ENCODE peak calls at places on chromosomes 7 and 10, in seven cellular contexts. T is activated T-cell treated with anti-CD3 and anti-CD28 coated beads, Interleukin-2, amount 50 U/mL, for 24 hours; G is sigmoid colon; L is AG08395; J is COR-L47; C is CD8-positive, alpha-beta T cell; S is mucosa of gallbladder. A is an unnamed sample.

GRCh38 chr10:58781873-58782488 is 269.3 kb downstream of the BICC1 start:
- DNase-seq in T (no peak), G (no peak), L (peak), J (peak), C (no peak), S (no peak), A (peak)

GRCh38 chr7:117323877-117324699 is 1.2 kb upstream of the WNT2 start:
- DNase-seq in T (no peak), G (peak), L (peak), J (no peak), C (no peak), S (no peak), A (peak)

GRCh38 chr10:17335065-17335464 is 107.0 kb downstream of the VIM start:
- DNase-seq in T (no peak), G (no peak), L (peak), J (no peak), C (no peak), S (no peak), A (no peak)

GRCh38 chr7:11689096-11689495 is 142.9 kb downstream of the THSD7A start:
- DNase-seq in T (no peak), G (no peak), L (no peak), J (no peak), C (no peak), S (no peak), A (no peak)

GRCh38 chr7:89726548-89726947 is 427.7 kb upstream of the STEAP1 start:
- DNase-seq in T (no peak), G (no peak), L (no peak), J (no peak), C (no peak), S (no peak), A (no peak)

GRCh38 chr10:224571-224970 is 89.3 kb downstream of the ZMYND11 start:
- DNase-seq in T (no peak), G (no peak), L (no peak), J (no peak), C (no peak), S (no peak), A (no peak)

GRCh38 chr10:84194424-84195043 is at the start of gene CDHR1:
- DNase-seq in T (peak), G (peak), L (peak), J (peak), C (peak), S (no peak), A (peak)

GRCh38 chr7:126472825-126473224 is 779.9 kb downstream of the GRM8 start:
- DNase-seq in T (no peak), G (no peak), L (no peak), J (no peak), C (no peak), S (no peak), A (no peak)

GRCh38 chr10:61901829-61902447 is 439 bp downstream of the ARID5B start:
- DNase-seq in T (no peak), G (no peak), L (peak), J (peak), C (no peak), S (peak), A (no peak)

GRCh38 chr10:48507933-48508830 is 96.7 kb downstream of the ARHGAP22 start:
- DNase-seq in T (no peak), G (peak), L (no peak), J (no peak), C (no peak), S (no peak), A (no peak)

GRCh38 chr10:59752278-59752940 is 846 bp downstream of the MRLN start:
- DNase-seq in T (no peak), G (no peak), L (no peak), J (no peak), C (no peak), S (no peak), A (no peak)

GRCh38 chr7:3065724-3066143 is 22.1 kb upstream of the CARD11 start:
- DNase-seq in T (peak), G (no peak), L (no peak), J (no peak), C (peak), S (peak), A (peak)

GRCh38 chr7:137508437-137509175 is 165.1 kb upstream of the PTN start:
- DNase-seq in T (no peak), G (no peak), L (peak), J (no peak), C (no peak), S (no peak), A (no peak)

GRCh38 chr7:92968502-92968901 is 132.1 kb upstream of the CDK6 start:
- DNase-seq in T (no peak), G (no peak), L (no peak), J (no peak), C (no peak), S (no peak), A (no peak)

GRCh38 chr7:111089822-111090426 is 1.0 kb upstream of the LRRN3 start:
- DNase-seq in T (no peak), G (no peak), L (peak), J (peak), C (no peak), S (no peak), A (no peak)

GRCh38 chr10:117425908-117426566 is 50.8 kb upstream of the PDZD8 start:
- DNase-seq in T (no peak), G (no peak), L (no peak), J (no peak), C (no peak), S (no peak), A (peak)

GRCh38 chr10:34241226-34242000 is 573.7 kb downstream of the PARD3 start:
- DNase-seq in T (no peak), G (no peak), L (peak), J (no peak), C (no peak), S (no peak), A (no peak)

GRCh38 chr7:70267381-70267780 is 669.1 kb downstream of the AUTS2 start:
- DNase-seq in T (no peak), G (no peak), L (no peak), J (no peak), C (no peak), S (no peak), A (no peak)

GRCh38 chr10:90138844-90139243 is 437.5 kb downstream of the KIF20B start:
- DNase-seq in T (no peak), G (no peak), L (no peak), J (no peak), C (no peak), S (no peak), A (no peak)

GRCh38 chr10:68559872-68560200 is 301 bp upstream of the TET1 start:
- DNase-seq in T (no peak), G (peak), L (no peak), J (no peak), C (no peak), S (peak), A (peak)

GRCh38 chr7:98520356-98520932 is 96.6 kb upstream of the NPTX2 start:
- DNase-seq in T (no peak), G (peak), L (no peak), J (no peak), C (no peak), S (no peak), A (no peak)

GRCh38 chr10:87961314-87961713 is 97.9 kb downstream of the PTEN start:
- DNase-seq in T (no peak), G (no peak), L (peak), J (no peak), C (no peak), S (no peak), A (no peak)

GRCh38 chr10:70292016-70292415 is 8.2 kb upstream of the NPFFR1 start:
- DNase-seq in T (no peak), G (no peak), L (no peak), J (no peak), C (no peak), S (no peak), A (no peak)